ENCODE peak calls at places on chromosome 12, in ten cellular contexts. F is pancreas; J is transverse colon; P is Panc1; H is mucosa of descending colon; I is stomach; N is OCI-LY7; R is HCT116; W is H1; X is CD8-positive, alpha-beta T cell. Y is an unnamed sample.
A peak's percentile ranks its signal among the peaks of the same experiment; 100 is the strongest.

GRCh38 chr12:70154087-70154486 is 89.1 kb upstream of the CNOT2 start:
- DNase-seq in N (no peak), X (no peak), R (peak; percentile 1), J (no peak), W (no peak), F (no peak), P (no peak), I (no peak), H (no peak), Y (no peak)

GRCh38 chr12:15638231-15638630 is 151.0 kb downstream of the EPS8 start:
- DNase-seq in F (no peak), X (no peak), R (no peak), I (no peak), N (no peak), W (no peak), H (no peak), J (no peak), P (no peak), Y (no peak)

GRCh38 chr12:102023343-102023930 is 38.4 kb downstream of the WASHC3 start:
- DNase-seq in R (no peak), I (no peak), H (no peak), J (no peak), X (no peak), W (no peak), P (no peak), N (no peak), F (no peak), Y (peak; percentile 2)

GRCh38 chr12:25301798-25302197 is 51.1 kb upstream of the KRAS start:
- DNase-seq in W (no peak), J (no peak), X (no peak), R (no peak), F (no peak), H (no peak), P (no peak), N (no peak), I (no peak), Y (no peak)

GRCh38 chr12:131912526-131913274 is 16.4 kb upstream of the PUS1 start:
- DNase-seq in R (peak; percentile 57), W (no peak), F (peak; percentile 90), P (no peak), I (peak; percentile 56), H (no peak), N (no peak), X (no peak), J (peak; percentile 42), Y (peak; percentile 37)

GRCh38 chr12:14613718-14614117 is 46.0 kb upstream of the PLBD1 start:
- DNase-seq in I (no peak), F (no peak), X (no peak), J (no peak), H (no peak), N (peak; percentile 97), P (no peak), W (no peak), R (no peak), Y (no peak)

GRCh38 chr12:6062427-6063378 is 61.8 kb downstream of the VWF start:
- DNase-seq in R (no peak), J (peak; percentile 58), I (peak; percentile 53), F (no peak), X (peak; percentile 70), H (peak; percentile 53), P (peak; percentile 50), N (peak; percentile 55), W (peak; percentile 90), Y (peak; percentile 21)

GRCh38 chr12:117832459-117833457 is 136.0 kb downstream of the KSR2 start:
- DNase-seq in F (no peak), W (no peak), N (no peak), I (no peak), R (no peak), P (no peak), H (no peak), X (no peak), J (no peak), Y (no peak)

GRCh38 chr12:111407371-111408115 is 1.8 kb downstream of the SH2B3 start:
- DNase-seq in H (no peak), W (no peak), N (peak; percentile 36), P (no peak), X (no peak), I (no peak), R (no peak), F (no peak), J (no peak), Y (no peak)
- TF ChIP-seq CTCF in H (no peak), W (no peak), N (no peak), P (no peak), X (no peak), I (no peak), R (no peak), F (no peak), J (no peak), Y (no peak)

GRCh38 chr12:132924356-132924755 is 31.8 kb downstream of the ZNF605 start:
- DNase-seq in J (no peak), I (no peak), N (no peak), X (no peak), W (no peak), P (no peak), F (no peak), R (no peak), H (no peak), Y (no peak)

GRCh38 chr12:132923356-132923909 is 32.7 kb downstream of the ZNF605 start:
- DNase-seq in N (no peak), I (no peak), R (no peak), J (no peak), H (no peak), W (no peak), P (no peak), X (no peak), F (no peak), Y (no peak)

GRCh38 chr12:132922676-132923075 is 33.4 kb downstream of the ZNF605 start:
- DNase-seq in R (no peak), J (no peak), N (no peak), W (peak; percentile 1), I (no peak), F (no peak), H (no peak), P (no peak), X (no peak), Y (no peak)

GRCh38 chr12:132925597-132926416 is 30.3 kb downstream of the ZNF605 start:
- DNase-seq in F (no peak), N (no peak), R (no peak), P (no peak), X (no peak), J (no peak), H (no peak), I (no peak), W (peak; percentile 27), Y (no peak)

GRCh38 chr12:132926417-132926833 is 29.7 kb downstream of the ZNF605 start:
- DNase-seq in N (no peak), I (no peak), R (no peak), P (no peak), J (no peak), X (no peak), H (no peak), F (no peak), W (peak; percentile 22), Y (no peak)
- H3K9me3 ChIP-seq in N (peaks cover 69% of the 10 kb centered on the region), I (peaks cover 86% of the 10 kb centered on the region), R (peaks cover 47% of the 10 kb centered on the region), P (peaks cover 86% of the 10 kb centered on the region), J (peaks cover 99% of the 10 kb centered on the region), X (peaks cover 71% of the 10 kb centered on the region), H (peaks cover 100% of the 10 kb centered on the region), F (no peaks in the 10 kb centered on the region), W (peaks cover 77% of the 10 kb centered on the region), Y (peaks cover 63% of the 10 kb centered on the region)

GRCh38 chr12:50841654-50842531 is 833 bp upstream of the TMPRSS12 start:
- DNase-seq in R (no peak), H (no peak), J (no peak), N (no peak), I (no peak), P (no peak), F (no peak), W (no peak), X (no peak), Y (no peak)

GRCh38 chr12:50839032-50839431 is 3.7 kb upstream of the TMPRSS12 start:
- DNase-seq in P (no peak), F (no peak), R (no peak), J (no peak), N (no peak), W (no peak), I (no peak), H (no peak), X (no peak), Y (no peak)

GRCh38 chr12:50840809-50841487 is 1.8 kb upstream of the TMPRSS12 start:
- DNase-seq in W (no peak), N (no peak), H (no peak), P (no peak), J (no peak), X (no peak), I (no peak), F (no peak), R (no peak), Y (no peak)

GRCh38 chr12:50845021-50845647 is 2.4 kb downstream of the TMPRSS12 start:
- DNase-seq in H (no peak), N (no peak), X (no peak), F (no peak), P (no peak), J (no peak), W (no peak), I (no peak), R (no peak), Y (no peak)

GRCh38 chr12:50842637-50843493 is at the start of gene TMPRSS12:
- DNase-seq in W (peak; percentile 74), J (no peak), I (no peak), R (no peak), X (no peak), H (no peak), P (no peak), N (no peak), F (peak; percentile 64), Y (no peak)
- TF ChIP-seq CTCF in W (peak; percentile 61), J (no peak), I (no peak), R (no peak), X (no peak), H (no peak), P (no peak), N (no peak), F (peak; percentile 9), Y (no peak)

GRCh38 chr12:10154145-10154496 is 17.8 kb downstream of the OLR1 start:
- DNase-seq in I (no peak), P (no peak), W (no peak), F (no peak), X (no peak), R (no peak), J (no peak), N (no peak), H (no peak), Y (no peak)

GRCh38 chr12:10159280-10159679 is 12.7 kb downstream of the OLR1 start:
- DNase-seq in P (no peak), N (no peak), J (no peak), I (no peak), X (no peak), R (no peak), H (no peak), F (no peak), W (no peak), Y (no peak)

GRCh38 chr12:10147714-10148403 is 17.9 kb upstream of the CLEC7A start:
- DNase-seq in R (no peak), N (no peak), P (no peak), X (no peak), F (no peak), J (no peak), H (no peak), W (no peak), I (no peak), Y (no peak)

GRCh38 chr12:10151621-10152020 is 20.3 kb downstream of the OLR1 start:
- DNase-seq in W (no peak), H (no peak), R (no peak), N (no peak), X (no peak), P (no peak), F (no peak), I (no peak), J (no peak), Y (no peak)

DNA sequence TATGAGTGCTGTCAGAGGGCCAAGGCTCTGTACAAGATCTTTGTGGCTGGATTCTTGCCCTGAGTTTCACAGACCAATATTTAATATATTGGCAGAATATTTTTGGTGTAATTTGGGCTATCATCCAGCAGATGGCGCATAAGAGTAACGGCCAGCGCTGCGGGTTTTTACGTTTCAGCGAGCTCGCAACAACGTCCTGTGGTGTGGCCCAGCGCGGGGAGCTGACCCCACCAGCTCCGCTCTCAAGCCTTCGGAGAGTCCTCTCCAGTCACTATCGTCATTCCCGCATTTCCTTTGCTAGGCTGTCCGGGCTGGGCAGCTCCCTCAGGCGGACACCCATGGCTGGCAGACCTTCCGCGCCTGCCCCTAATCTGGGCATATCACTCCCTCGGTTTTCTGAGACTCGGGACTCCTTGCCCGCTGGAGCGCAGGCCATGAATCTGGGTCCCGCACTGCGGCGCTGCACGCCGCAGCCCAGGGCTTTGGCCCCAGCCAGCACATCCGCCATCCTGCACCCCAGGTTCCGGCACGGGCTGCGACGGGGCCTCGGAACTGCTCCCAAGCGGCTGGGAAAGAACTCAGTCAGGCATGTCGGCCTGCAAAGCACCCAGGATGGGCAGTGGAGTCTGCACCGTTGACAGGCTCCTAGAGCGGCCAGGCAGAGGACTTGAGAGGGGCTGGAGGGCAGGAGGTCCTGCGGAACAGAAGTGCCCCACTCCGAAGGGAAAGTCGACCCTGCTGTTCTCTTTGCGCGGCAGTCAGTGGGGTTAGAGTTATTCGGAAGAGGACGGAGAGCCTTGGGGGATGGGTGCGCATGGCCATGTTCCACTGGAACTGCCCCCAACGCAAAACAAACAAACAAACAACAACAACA is 18.4 kb downstream of the OLR1 start:
- DNase-seq in N (peak; percentile 78), J (peak; percentile 64), W (peak; percentile 82), X (peak; percentile 61), R (peak; percentile 21), P (no peak), I (peak; percentile 73), H (peak; percentile 74), F (peak; percentile 71), Y (no peak)
- H3K9me3 ChIP-seq in N (peaks cover 12% of the 10 kb centered on the region), J (no peaks in the 10 kb centered on the region), W (no peaks in the 10 kb centered on the region), X (no peaks in the 10 kb centered on the region), R (no peaks in the 10 kb centered on the region), P (no peaks in the 10 kb centered on the region), I (no peaks in the 10 kb centered on the region), H (no peaks in the 10 kb centered on the region), F (no peaks in the 10 kb centered on the region), Y (no peaks in the 10 kb centered on the region)

Y was measured in AG04450.